ENCODE peak calls at places on chromosomes 11 and 22, in nine cellular contexts. One of them, this sample, is unnamed.

GRCh38 chr11:93197383-93198220 is at the start of gene SLC36A4:
- DNase-seq in GM13977: peak; percentile 82
- DNase-seq in hepatocyte: peak; percentile 96
- DNase-seq in RWPE1: peak; percentile 72
- DNase-seq in MCF 10A: peak; percentile 95
- DNase-seq in skeletal muscle cell: peak; percentile 93
- DNase-seq in thyroid gland: peak; percentile 92
- DNase-seq in kidney tubule cell: peak; percentile 96
- DNase-seq in brain pericyte: peak; percentile 70
- DNase-seq in this sample: peak; percentile 60

GRCh38 chr11:76184551-76184993 is 21.7 kb downstream of the WNT11 start:
- DNase-seq in GM13977: no peak
- DNase-seq in hepatocyte: no peak
- DNase-seq in RWPE1: no peak
- DNase-seq in MCF 10A: no peak
- DNase-seq in skeletal muscle cell: no peak
- DNase-seq in thyroid gland: no peak
- DNase-seq in kidney tubule cell: no peak
- DNase-seq in brain pericyte: no peak
- DNase-seq in this sample: peak; percentile 61

GRCh38 chr11:116109228-116109627 is 605.0 kb upstream of the CADM1 start:
- DNase-seq in GM13977: no peak
- DNase-seq in hepatocyte: peak; percentile 33
- DNase-seq in RWPE1: peak; percentile 68
- DNase-seq in MCF 10A: peak; percentile 5
- DNase-seq in skeletal muscle cell: no peak
- DNase-seq in thyroid gland: no peak
- DNase-seq in kidney tubule cell: peak; percentile 80
- DNase-seq in brain pericyte: no peak
- DNase-seq in this sample: no peak

GRCh38 chr11:71170619-71171018 is 81.8 kb downstream of the SHANK2 start:
- DNase-seq in GM13977: no peak
- DNase-seq in hepatocyte: no peak
- DNase-seq in RWPE1: no peak
- DNase-seq in MCF 10A: no peak
- DNase-seq in skeletal muscle cell: no peak
- DNase-seq in thyroid gland: no peak
- DNase-seq in kidney tubule cell: no peak
- DNase-seq in brain pericyte: no peak
- DNase-seq in this sample: no peak

GRCh38 chr11:117584056-117584830 is 212.8 kb downstream of the DSCAML1 start:
- DNase-seq in GM13977: no peak
- DNase-seq in hepatocyte: no peak
- DNase-seq in RWPE1: peak; percentile 10
- DNase-seq in MCF 10A: no peak
- DNase-seq in skeletal muscle cell: no peak
- DNase-seq in thyroid gland: peak; percentile 87
- DNase-seq in kidney tubule cell: peak; percentile 70
- DNase-seq in brain pericyte: no peak
- DNase-seq in this sample: no peak

GRCh38 chr11:27694992-27695391 is 5.3 kb downstream of the BDNF start:
- DNase-seq in GM13977: no peak
- DNase-seq in hepatocyte: peak; percentile 14
- DNase-seq in RWPE1: no peak
- DNase-seq in MCF 10A: no peak
- DNase-seq in skeletal muscle cell: no peak
- DNase-seq in thyroid gland: no peak
- DNase-seq in kidney tubule cell: peak; percentile 39
- DNase-seq in brain pericyte: no peak
- DNase-seq in this sample: no peak

GRCh38 chr11:119832536-119832935 is 103.5 kb upstream of the NECTIN1 start:
- DNase-seq in GM13977: no peak
- DNase-seq in hepatocyte: peak; percentile 77
- DNase-seq in RWPE1: no peak
- DNase-seq in MCF 10A: no peak
- DNase-seq in skeletal muscle cell: no peak
- DNase-seq in thyroid gland: no peak
- DNase-seq in kidney tubule cell: peak; percentile 45
- DNase-seq in brain pericyte: no peak
- DNase-seq in this sample: no peak

GRCh38 chr22:49657275-49657973 is 170.2 kb downstream of the BRD1 start:
- DNase-seq in GM13977: peak; percentile 84
- DNase-seq in hepatocyte: no peak
- DNase-seq in RWPE1: no peak
- DNase-seq in MCF 10A: no peak
- DNase-seq in skeletal muscle cell: no peak
- DNase-seq in thyroid gland: peak; percentile 42
- DNase-seq in kidney tubule cell: no peak
- DNase-seq in brain pericyte: no peak
- DNase-seq in this sample: no peak

GRCh38 chr11:14331476-14332136 is 27.4 kb downstream of the RRAS2 start:
- DNase-seq in GM13977: no peak
- DNase-seq in hepatocyte: no peak
- DNase-seq in RWPE1: no peak
- DNase-seq in MCF 10A: no peak
- DNase-seq in skeletal muscle cell: no peak
- DNase-seq in thyroid gland: no peak
- DNase-seq in kidney tubule cell: no peak
- DNase-seq in brain pericyte: no peak
- DNase-seq in this sample: no peak

GRCh38 chr11:62732830-62733229 is 4.5 kb downstream of the TTC9C start:
- DNase-seq in GM13977: no peak
- DNase-seq in hepatocyte: no peak
- DNase-seq in RWPE1: no peak
- DNase-seq in MCF 10A: peak; percentile 57
- DNase-seq in skeletal muscle cell: no peak
- DNase-seq in thyroid gland: no peak
- DNase-seq in kidney tubule cell: no peak
- DNase-seq in brain pericyte: no peak
- DNase-seq in this sample: no peak

GRCh38 chr22:39343259-39344045 is 6.3 kb upstream of the SYNGR1 start:
- DNase-seq in GM13977: peak; percentile 76
- DNase-seq in hepatocyte: peak; percentile 85
- DNase-seq in RWPE1: peak; percentile 41
- DNase-seq in MCF 10A: peak; percentile 68
- DNase-seq in skeletal muscle cell: no peak
- DNase-seq in thyroid gland: peak; percentile 74
- DNase-seq in kidney tubule cell: peak; percentile 60
- DNase-seq in brain pericyte: no peak
- DNase-seq in this sample: peak; percentile 22

GRCh38 chr22:30266445-30267381 is at the start of gene OSM:
- DNase-seq in GM13977: no peak
- DNase-seq in hepatocyte: no peak
- DNase-seq in RWPE1: no peak
- DNase-seq in MCF 10A: no peak
- DNase-seq in skeletal muscle cell: no peak
- DNase-seq in thyroid gland: no peak
- DNase-seq in kidney tubule cell: no peak
- DNase-seq in brain pericyte: no peak
- DNase-seq in this sample: no peak

GRCh38 chr11:61004037-61004641 is 32.7 kb downstream of the CD6 start:
- DNase-seq in GM13977: no peak
- DNase-seq in hepatocyte: peak; percentile 36
- DNase-seq in RWPE1: no peak
- DNase-seq in MCF 10A: no peak
- DNase-seq in skeletal muscle cell: peak; percentile 32
- DNase-seq in thyroid gland: peak; percentile 27
- DNase-seq in kidney tubule cell: no peak
- DNase-seq in brain pericyte: no peak
- DNase-seq in this sample: peak; percentile 75

GRCh38 chr11:70407814-70408213 is 9.5 kb downstream of the CTTN start:
- DNase-seq in GM13977: no peak
- DNase-seq in hepatocyte: no peak
- DNase-seq in RWPE1: no peak
- DNase-seq in MCF 10A: no peak
- DNase-seq in skeletal muscle cell: no peak
- DNase-seq in thyroid gland: no peak
- DNase-seq in kidney tubule cell: no peak
- DNase-seq in brain pericyte: no peak
- DNase-seq in this sample: no peak

GRCh38 chr22:46006379-46007002 is 29.5 kb upstream of the WNT7B start:
- DNase-seq in GM13977: peak; percentile 96
- DNase-seq in hepatocyte: peak; percentile 94
- DNase-seq in RWPE1: peak; percentile 77
- DNase-seq in MCF 10A: peak; percentile 91
- DNase-seq in skeletal muscle cell: peak; percentile 68
- DNase-seq in thyroid gland: peak; percentile 95
- DNase-seq in kidney tubule cell: peak; percentile 90
- DNase-seq in brain pericyte: peak; percentile 79
- DNase-seq in this sample: no peak

GRCh38 chr11:134683860-134684259 is 271.8 kb upstream of the B3GAT1 start:
- DNase-seq in GM13977: no peak
- DNase-seq in hepatocyte: no peak
- DNase-seq in RWPE1: no peak
- DNase-seq in MCF 10A: no peak
- DNase-seq in skeletal muscle cell: no peak
- DNase-seq in thyroid gland: no peak
- DNase-seq in kidney tubule cell: no peak
- DNase-seq in brain pericyte: no peak
- DNase-seq in this sample: no peak

GRCh38 chr11:132466983-132467382 is 1065.3 kb downstream of the OPCML start:
- DNase-seq in GM13977: no peak
- DNase-seq in hepatocyte: no peak
- DNase-seq in RWPE1: no peak
- DNase-seq in MCF 10A: no peak
- DNase-seq in skeletal muscle cell: no peak
- DNase-seq in thyroid gland: no peak
- DNase-seq in kidney tubule cell: no peak
- DNase-seq in brain pericyte: no peak
- DNase-seq in this sample: no peak

GRCh38 chr11:61142424-61142823 is 18.8 kb downstream of the VPS37C start:
- DNase-seq in GM13977: no peak
- DNase-seq in hepatocyte: no peak
- DNase-seq in RWPE1: no peak
- DNase-seq in MCF 10A: no peak
- DNase-seq in skeletal muscle cell: no peak
- DNase-seq in thyroid gland: no peak
- DNase-seq in kidney tubule cell: peak; percentile 28
- DNase-seq in brain pericyte: no peak
- DNase-seq in this sample: no peak

GRCh38 chr11:88157401-88157800 is 17.8 kb downstream of the RAB38 start:
- DNase-seq in GM13977: no peak
- DNase-seq in hepatocyte: no peak
- DNase-seq in RWPE1: no peak
- DNase-seq in MCF 10A: no peak
- DNase-seq in skeletal muscle cell: no peak
- DNase-seq in thyroid gland: no peak
- DNase-seq in kidney tubule cell: no peak
- DNase-seq in brain pericyte: no peak
- DNase-seq in this sample: no peak

GRCh38 chr11:19524171-19524671 is 188.4 kb upstream of the NAV2 start:
- DNase-seq in GM13977: no peak
- DNase-seq in hepatocyte: peak; percentile 48
- DNase-seq in RWPE1: no peak
- DNase-seq in MCF 10A: no peak
- DNase-seq in skeletal muscle cell: no peak
- DNase-seq in thyroid gland: peak; percentile 87
- DNase-seq in kidney tubule cell: no peak
- DNase-seq in brain pericyte: no peak
- DNase-seq in this sample: no peak

GRCh38 chr11:85821636-85822035 is 10.7 kb upstream of the SYTL2 start:
- DNase-seq in GM13977: no peak
- DNase-seq in hepatocyte: no peak
- DNase-seq in RWPE1: no peak
- DNase-seq in MCF 10A: peak; percentile 66
- DNase-seq in skeletal muscle cell: no peak
- DNase-seq in thyroid gland: no peak
- DNase-seq in kidney tubule cell: peak; percentile 85
- DNase-seq in brain pericyte: no peak
- DNase-seq in this sample: no peak

GRCh38 chr11:103228807-103229206 is 119.6 kb downstream of the DYNC2H1 start:
- DNase-seq in GM13977: no peak
- DNase-seq in hepatocyte: no peak
- DNase-seq in RWPE1: no peak
- DNase-seq in MCF 10A: no peak
- DNase-seq in skeletal muscle cell: no peak
- DNase-seq in thyroid gland: no peak
- DNase-seq in kidney tubule cell: no peak
- DNase-seq in brain pericyte: no peak
- DNase-seq in this sample: no peak

GRCh38 chr11:20594274-20595061 is 4.9 kb upstream of the SLC6A5 start:
- DNase-seq in GM13977: no peak
- DNase-seq in hepatocyte: no peak
- DNase-seq in RWPE1: no peak
- DNase-seq in MCF 10A: no peak
- DNase-seq in skeletal muscle cell: no peak
- DNase-seq in thyroid gland: no peak
- DNase-seq in kidney tubule cell: no peak
- DNase-seq in brain pericyte: no peak
- DNase-seq in this sample: no peak

GRCh38 chr11:119414321-119414720 is 8.7 kb downstream of the THY1 start:
- DNase-seq in GM13977: peak; percentile 2
- DNase-seq in hepatocyte: no peak
- DNase-seq in RWPE1: no peak
- DNase-seq in MCF 10A: no peak
- DNase-seq in skeletal muscle cell: no peak
- DNase-seq in thyroid gland: no peak
- DNase-seq in kidney tubule cell: no peak
- DNase-seq in brain pericyte: no peak
- DNase-seq in this sample: no peak

GRCh38 chr11:6217722-6218121 is 12.4 kb downstream of the C11orf42 start:
- DNase-seq in GM13977: no peak
- DNase-seq in hepatocyte: no peak
- DNase-seq in RWPE1: no peak
- DNase-seq in MCF 10A: no peak
- DNase-seq in skeletal muscle cell: no peak
- DNase-seq in thyroid gland: no peak
- DNase-seq in kidney tubule cell: no peak
- DNase-seq in brain pericyte: no peak
- DNase-seq in this sample: no peak

GRCh38 chr11:68313574-68314202 is 1.3 kb downstream of the LRP5 start:
- DNase-seq in GM13977: no peak
- DNase-seq in hepatocyte: peak; percentile 54
- DNase-seq in RWPE1: peak; percentile 31
- DNase-seq in MCF 10A: peak; percentile 37
- DNase-seq in skeletal muscle cell: no peak
- DNase-seq in thyroid gland: no peak
- DNase-seq in kidney tubule cell: no peak
- DNase-seq in brain pericyte: no peak
- DNase-seq in this sample: no peak

This sample was measured in SK-N-MC.